ENCODE peak calls at places on chromosomes 7 and 10, in nine cellular contexts. Q, W, U, Y, L, E, I, J and N are unnamed samples.
A peak's percentile ranks its signal among the peaks of the same experiment; 100 is the strongest.

GRCh38 chr10:47261121-47261520 is 38.9 kb upstream of the GDF10 start:
- DNase-seq in I (no peak), U (no peak), J (no peak), L (no peak), W (no peak), E (no peak), Y (no peak), Q (no peak), N (no peak)

GRCh38 chr7:130387628-130388403 is 7.5 kb downstream of the CPA1 start:
- DNase-seq in L (no peak), Y (no peak), W (no peak), E (no peak), U (peak; percentile 50), Q (peak; percentile 64), J (no peak), I (no peak), N (no peak)

GRCh38 chr7:50560865-50561351 is 4.3 kb downstream of the DDC start:
- DNase-seq in Q (no peak), U (no peak), Y (no peak), W (no peak), I (peak; percentile 91), E (peak; percentile 62), J (no peak), L (no peak), N (no peak)

GRCh38 chr10:33772370-33773331 is 438.2 kb upstream of the NRP1 start:
- DNase-seq in I (no peak), L (peak; percentile 32), J (no peak), W (peak; percentile 52), Q (no peak), U (no peak), E (peak; percentile 18), Y (peak; percentile 46), N (no peak)

GRCh38 chr7:118109607-118110006 is 74.4 kb upstream of the LSM8 start:
- DNase-seq in Q (no peak), E (peak; percentile 50), L (no peak), W (no peak), Y (no peak), J (no peak), U (no peak), I (no peak), N (no peak)

GRCh38 chr7:732094-732541 is 5.0 kb upstream of the PRKAR1B start:
- DNase-seq in E (peak; percentile 75), J (no peak), L (peak; percentile 45), W (peak; percentile 61), I (peak; percentile 71), U (no peak), Q (no peak), Y (no peak), N (peak; percentile 65)

GRCh38 chr7:156456503-156457115 is 184.0 kb upstream of the RNF32 start:
- DNase-seq in I (no peak), L (no peak), W (no peak), U (no peak), Y (no peak), E (peak; percentile 44), J (no peak), Q (no peak), N (no peak)

GRCh38 chr7:4169505-4169904 is 512.6 kb upstream of the FOXK1 start:
- DNase-seq in W (no peak), Y (no peak), Q (no peak), I (no peak), J (no peak), L (no peak), E (peak; percentile 56), U (no peak), N (no peak)

GRCh38 chr10:124943301-124944092 is 1.6 kb downstream of the ZRANB1 start:
- DNase-seq in Y (peak; percentile 55), Q (no peak), W (no peak), E (no peak), J (no peak), L (no peak), I (no peak), U (peak; percentile 48), N (no peak)

GRCh38 chr7:76423666-76424412 is 911 bp upstream of the ZP3 start:
- DNase-seq in Q (no peak), I (no peak), Y (no peak), E (peak; percentile 36), L (no peak), J (no peak), W (no peak), U (no peak), N (no peak)

GRCh38 chr10:90865400-90865799 is 6.4 kb upstream of the RPP30 start:
- DNase-seq in W (no peak), I (no peak), L (peak; percentile 10), Y (peak; percentile 56), Q (no peak), E (peak; percentile 21), J (no peak), U (no peak), N (no peak)

GRCh38 chr7:159065852-159066480 is 78.7 kb downstream of the VIPR2 start:
- DNase-seq in U (no peak), Y (no peak), I (no peak), Q (no peak), E (no peak), J (no peak), L (no peak), W (no peak), N (no peak)

GRCh38 chr7:20302866-20303265 is 27.8 kb upstream of the ITGB8 start:
- DNase-seq in Q (no peak), I (no peak), W (no peak), E (peak; percentile 12), J (no peak), U (no peak), Y (no peak), L (no peak), N (no peak)

GRCh38 chr7:8590791-8591190 is 157.4 kb downstream of the NXPH1 start:
- DNase-seq in L (no peak), U (no peak), E (no peak), Y (no peak), W (no peak), J (no peak), I (no peak), Q (no peak), N (no peak)

GRCh38 chr7:76074972-76075370 is 27.1 kb downstream of the MDH2 start:
- DNase-seq in I (no peak), U (no peak), L (no peak), Q (no peak), E (no peak), W (no peak), J (no peak), Y (peak; percentile 41), N (no peak)

GRCh38 chr7:25495342-25495855 is 267.1 kb upstream of the NPVF start:
- DNase-seq in L (no peak), W (no peak), J (no peak), Q (no peak), U (no peak), I (peak; percentile 25), E (peak; percentile 26), Y (no peak), N (no peak)

DNA sequence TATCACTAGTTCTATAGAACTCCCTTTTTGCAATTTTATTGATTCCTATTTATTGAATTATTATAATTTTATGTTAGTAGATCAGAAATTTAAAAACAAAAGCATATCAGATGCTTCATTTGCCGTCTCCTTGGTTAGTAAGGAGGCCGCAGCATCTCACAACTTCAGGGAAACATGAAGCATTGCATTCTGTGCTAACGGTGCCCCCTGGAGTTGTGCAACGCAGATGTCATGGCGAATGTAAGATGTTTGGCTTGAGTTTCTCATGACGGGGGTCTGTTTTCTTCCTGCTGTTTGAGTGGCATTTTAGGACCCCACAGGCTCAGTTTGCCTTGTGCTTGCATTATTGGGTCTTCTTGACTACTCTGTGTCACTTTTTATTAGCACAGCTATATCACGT is 124.8 kb downstream of the CNNM2 start:
- DNase-seq in I (no peak), J (no peak), Y (no peak), L (no peak), W (no peak), Q (no peak), U (no peak), E (no peak), N (no peak)
- TF ChIP-seq CTCF in I (no peak), J (no peak), Y (no peak), L (no peak), W (no peak), Q (no peak), U (no peak), E (no peak), N (peak; percentile 42)

GRCh38 chr10:98013122-98013521 is 17.3 kb downstream of the CRTAC1 start:
- DNase-seq in Q (no peak), J (no peak), L (no peak), I (no peak), Y (no peak), U (no peak), E (no peak), W (no peak), N (no peak)
- TF ChIP-seq CTCF in Q (no peak), J (peak; percentile 20), L (peak; percentile 42), I (no peak), Y (no peak), U (no peak), E (no peak), W (no peak), N (no peak)

GRCh38 chr10:23522345-23522744 is 83.5 kb downstream of the OTUD1 start:
- DNase-seq in E (no peak), L (no peak), I (no peak), Y (peak; percentile 27), Q (no peak), U (no peak), W (no peak), J (no peak), N (no peak)

GRCh38 chr10:23521735-23522134 is 82.9 kb downstream of the OTUD1 start:
- DNase-seq in W (no peak), Y (no peak), L (no peak), Q (no peak), I (no peak), E (no peak), J (no peak), U (no peak), N (no peak)

GRCh38 chr10:23523251-23523650 is 84.4 kb downstream of the OTUD1 start:
- DNase-seq in J (no peak), Q (no peak), I (no peak), E (no peak), W (no peak), U (no peak), L (no peak), Y (no peak), N (no peak)

GRCh38 chr10:23528419-23528818 is 89.5 kb downstream of the OTUD1 start:
- DNase-seq in E (no peak), I (no peak), Q (no peak), J (no peak), Y (no peak), U (no peak), W (no peak), L (no peak), N (no peak)

DNA sequence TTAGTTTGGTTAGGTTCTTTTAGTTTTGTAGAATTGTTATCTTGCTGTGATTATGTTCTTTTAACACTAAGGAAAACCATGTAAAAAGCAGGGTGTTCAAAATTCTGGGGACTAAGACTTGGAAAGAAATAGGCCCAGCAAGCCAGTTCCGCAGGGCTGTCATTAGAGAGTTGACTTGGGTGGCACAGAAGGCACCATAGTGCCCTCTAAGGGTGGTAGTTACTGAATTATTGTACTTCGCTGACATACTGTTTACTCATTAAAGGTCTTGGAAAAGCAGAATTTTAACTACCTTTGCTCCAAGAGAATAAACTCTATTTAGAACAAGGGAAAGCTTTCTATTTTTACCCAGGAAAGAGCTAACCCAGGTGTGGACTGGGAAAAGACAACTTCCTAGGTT is 86.5 kb downstream of the OTUD1 start:
- DNase-seq in W (no peak), Y (peak; percentile 14), Q (no peak), E (peak; percentile 11), L (no peak), U (no peak), I (peak; percentile 37), J (no peak), N (no peak)
- TF ChIP-seq CTCF in W (peak; percentile 67), Y (no peak), Q (no peak), E (peak; percentile 28), L (no peak), U (peak; percentile 44), I (peak; percentile 54), J (no peak), N (peak; percentile 26)

GRCh38 chr10:117752103-117752502 is 209.6 kb downstream of the EMX2 start:
- DNase-seq in E (no peak), Y (no peak), L (no peak), J (no peak), Q (no peak), U (no peak), I (no peak), W (no peak), N (no peak)
- TF ChIP-seq CTCF in E (no peak), Y (no peak), L (no peak), J (no peak), Q (no peak), U (no peak), I (no peak), W (no peak), N (no peak)